ENCODE peak calls at places on chromosomes 7 and 10, in seven cellular contexts. One of them, this sample, is unnamed. For H3K4me1, the result is how much of the 10 kb centered on the place peaks cover.

GRCh38 chr10:117413928-117414618 is 38.8 kb upstream of the PDZD8 start:
- DNase-seq in CD4-positive, CD25-positive, alpha-beta regulatory T cell: no peak
- DNase-seq in mammary epithelial cell: peak
- DNase-seq in neural progenitor cell: no peak
- DNase-seq in adipocyte: no peak
- DNase-seq in Peyer's patch: no peak
- DNase-seq in endodermal cell: no peak
- DNase-seq in this sample: peak

GRCh38 chr10:15764867-15765454 is 45.2 kb upstream of the ITGA8 start:
- DNase-seq in CD4-positive, CD25-positive, alpha-beta regulatory T cell: no peak
- DNase-seq in mammary epithelial cell: no peak
- DNase-seq in neural progenitor cell: no peak
- DNase-seq in adipocyte: no peak
- DNase-seq in Peyer's patch: no peak
- DNase-seq in endodermal cell: no peak
- DNase-seq in this sample: no peak

GRCh38 chr7:124720195-124720594 is 45.4 kb downstream of the GPR37 start:
- DNase-seq in CD4-positive, CD25-positive, alpha-beta regulatory T cell: no peak
- DNase-seq in mammary epithelial cell: peak
- DNase-seq in neural progenitor cell: no peak
- DNase-seq in adipocyte: no peak
- DNase-seq in Peyer's patch: no peak
- DNase-seq in endodermal cell: no peak
- DNase-seq in this sample: no peak

GRCh38 chr7:109476409-109476808 is 906.7 kb downstream of the DNAJB9 start:
- DNase-seq in CD4-positive, CD25-positive, alpha-beta regulatory T cell: no peak
- DNase-seq in mammary epithelial cell: no peak
- DNase-seq in neural progenitor cell: no peak
- DNase-seq in adipocyte: no peak
- DNase-seq in Peyer's patch: no peak
- DNase-seq in endodermal cell: no peak
- DNase-seq in this sample: no peak

GRCh38 chr7:27434729-27435400 is 192.3 kb downstream of the EVX1 start:
- DNase-seq in CD4-positive, CD25-positive, alpha-beta regulatory T cell: no peak
- DNase-seq in mammary epithelial cell: no peak
- DNase-seq in neural progenitor cell: peak
- DNase-seq in adipocyte: no peak
- DNase-seq in Peyer's patch: no peak
- DNase-seq in endodermal cell: peak
- DNase-seq in this sample: peak

GRCh38 chr7:67019562-67020390 is 23.1 kb downstream of the TYW1 start:
- DNase-seq in CD4-positive, CD25-positive, alpha-beta regulatory T cell: no peak
- DNase-seq in mammary epithelial cell: peak
- DNase-seq in neural progenitor cell: no peak
- DNase-seq in adipocyte: no peak
- DNase-seq in Peyer's patch: no peak
- DNase-seq in endodermal cell: no peak
- DNase-seq in this sample: peak

GRCh38 chr10:75507469-75507868 is 76.0 kb downstream of the LRMDA start:
- DNase-seq in CD4-positive, CD25-positive, alpha-beta regulatory T cell: no peak
- DNase-seq in mammary epithelial cell: no peak
- DNase-seq in neural progenitor cell: no peak
- DNase-seq in adipocyte: no peak
- DNase-seq in Peyer's patch: no peak
- DNase-seq in endodermal cell: no peak
- DNase-seq in this sample: no peak

GRCh38 chr7:102981451-102981850 is 68.7 kb downstream of the LRRC17 start:
- DNase-seq in CD4-positive, CD25-positive, alpha-beta regulatory T cell: no peak
- DNase-seq in mammary epithelial cell: no peak
- DNase-seq in neural progenitor cell: no peak
- DNase-seq in adipocyte: no peak
- DNase-seq in Peyer's patch: no peak
- DNase-seq in endodermal cell: no peak
- DNase-seq in this sample: no peak

GRCh38 chr10:12400266-12400931 is 51.1 kb downstream of the CAMK1D start:
- DNase-seq in CD4-positive, CD25-positive, alpha-beta regulatory T cell: no peak
- DNase-seq in mammary epithelial cell: no peak
- DNase-seq in neural progenitor cell: no peak
- DNase-seq in adipocyte: no peak
- DNase-seq in Peyer's patch: peak
- DNase-seq in endodermal cell: no peak
- DNase-seq in this sample: no peak

GRCh38 chr10:78706986-78707500 is 361.7 kb upstream of the ZMIZ1 start:
- DNase-seq in CD4-positive, CD25-positive, alpha-beta regulatory T cell: no peak
- DNase-seq in mammary epithelial cell: no peak
- DNase-seq in neural progenitor cell: no peak
- DNase-seq in adipocyte: no peak
- DNase-seq in Peyer's patch: no peak
- DNase-seq in endodermal cell: no peak
- DNase-seq in this sample: no peak
- H3K4me1 ChIP-seq in CD4-positive, CD25-positive, alpha-beta regulatory T cell: under half
- H3K4me1 ChIP-seq in mammary epithelial cell: under half
- H3K4me1 ChIP-seq in neural progenitor cell: under half
- H3K4me1 ChIP-seq in adipocyte: under half
- H3K4me1 ChIP-seq in Peyer's patch: under half
- H3K4me1 ChIP-seq in endodermal cell: under half
- H3K4me1 ChIP-seq in this sample: under half

DNA sequence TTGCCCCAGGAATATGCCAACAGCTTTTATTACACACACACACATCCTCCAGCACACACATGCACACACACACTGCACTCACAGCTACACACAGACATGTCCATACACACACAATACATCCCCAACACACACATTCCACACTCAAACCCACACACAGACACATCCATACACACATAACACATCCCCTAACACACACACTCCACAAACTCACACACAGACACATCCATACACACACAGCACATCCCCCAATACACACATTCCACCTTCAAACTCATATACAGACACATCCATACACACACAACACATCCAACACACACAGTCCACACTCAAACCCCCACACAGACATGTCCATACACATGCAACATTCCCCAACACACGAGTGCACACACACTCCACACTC is 19.1 kb downstream of the SH3PXD2A start:
- DNase-seq in CD4-positive, CD25-positive, alpha-beta regulatory T cell: no peak
- DNase-seq in mammary epithelial cell: no peak
- DNase-seq in neural progenitor cell: no peak
- DNase-seq in adipocyte: no peak
- DNase-seq in Peyer's patch: no peak
- DNase-seq in endodermal cell: peak
- DNase-seq in this sample: no peak
- H3K4me1 ChIP-seq in CD4-positive, CD25-positive, alpha-beta regulatory T cell: under half
- H3K4me1 ChIP-seq in mammary epithelial cell: under half
- H3K4me1 ChIP-seq in neural progenitor cell: under half
- H3K4me1 ChIP-seq in adipocyte: under half
- H3K4me1 ChIP-seq in Peyer's patch: under half
- H3K4me1 ChIP-seq in endodermal cell: half or more
- H3K4me1 ChIP-seq in this sample: under half

DNA sequence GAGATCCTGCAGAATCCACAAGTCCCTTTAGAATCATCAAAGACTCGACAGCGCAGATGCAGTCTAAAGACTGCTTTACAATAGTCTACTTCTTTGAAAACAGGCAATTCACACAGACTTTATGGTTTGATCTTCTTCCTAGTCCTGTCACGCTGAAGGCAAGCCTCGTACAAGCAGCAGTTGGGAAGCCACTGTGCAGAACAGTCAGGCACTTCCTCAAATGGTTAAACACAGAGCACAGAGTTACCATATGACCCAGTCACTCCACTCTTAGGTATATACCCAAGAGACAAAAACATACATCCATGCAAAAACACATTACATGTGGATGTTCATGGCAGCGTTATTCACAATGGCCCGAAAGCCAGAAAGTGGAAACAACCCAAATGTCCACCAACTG is 41.4 kb downstream of the LRRC20 start:
- DNase-seq in CD4-positive, CD25-positive, alpha-beta regulatory T cell: no peak
- DNase-seq in mammary epithelial cell: no peak
- DNase-seq in neural progenitor cell: no peak
- DNase-seq in adipocyte: no peak
- DNase-seq in Peyer's patch: no peak
- DNase-seq in endodermal cell: no peak
- DNase-seq in this sample: no peak
- H3K4me1 ChIP-seq in CD4-positive, CD25-positive, alpha-beta regulatory T cell: under half
- H3K4me1 ChIP-seq in mammary epithelial cell: under half
- H3K4me1 ChIP-seq in neural progenitor cell: under half
- H3K4me1 ChIP-seq in adipocyte: under half
- H3K4me1 ChIP-seq in Peyer's patch: under half
- H3K4me1 ChIP-seq in endodermal cell: under half
- H3K4me1 ChIP-seq in this sample: under half

GRCh38 chr10:112389147-112389822 is 15.4 kb downstream of the ACSL5 start:
- DNase-seq in CD4-positive, CD25-positive, alpha-beta regulatory T cell: peak
- DNase-seq in mammary epithelial cell: peak
- DNase-seq in neural progenitor cell: no peak
- DNase-seq in adipocyte: no peak
- DNase-seq in Peyer's patch: peak
- DNase-seq in endodermal cell: peak
- DNase-seq in this sample: peak
- H3K4me1 ChIP-seq in CD4-positive, CD25-positive, alpha-beta regulatory T cell: under half
- H3K4me1 ChIP-seq in mammary epithelial cell: under half
- H3K4me1 ChIP-seq in neural progenitor cell: under half
- H3K4me1 ChIP-seq in adipocyte: under half
- H3K4me1 ChIP-seq in Peyer's patch: under half
- H3K4me1 ChIP-seq in endodermal cell: under half
- H3K4me1 ChIP-seq in this sample: under half

GRCh38 chr10:3848005-3848767 is 63.2 kb upstream of the KLF6 start:
- DNase-seq in CD4-positive, CD25-positive, alpha-beta regulatory T cell: no peak
- DNase-seq in mammary epithelial cell: peak
- DNase-seq in neural progenitor cell: no peak
- DNase-seq in adipocyte: peak
- DNase-seq in Peyer's patch: no peak
- DNase-seq in endodermal cell: no peak
- DNase-seq in this sample: peak

GRCh38 chr10:3853016-3853415 is 68.0 kb upstream of the KLF6 start:
- DNase-seq in CD4-positive, CD25-positive, alpha-beta regulatory T cell: no peak
- DNase-seq in mammary epithelial cell: no peak
- DNase-seq in neural progenitor cell: no peak
- DNase-seq in adipocyte: no peak
- DNase-seq in Peyer's patch: no peak
- DNase-seq in endodermal cell: no peak
- DNase-seq in this sample: no peak

GRCh38 chr10:3850999-3851937 is 66.3 kb upstream of the KLF6 start:
- DNase-seq in CD4-positive, CD25-positive, alpha-beta regulatory T cell: no peak
- DNase-seq in mammary epithelial cell: peak
- DNase-seq in neural progenitor cell: no peak
- DNase-seq in adipocyte: peak
- DNase-seq in Peyer's patch: no peak
- DNase-seq in endodermal cell: no peak
- DNase-seq in this sample: peak

GRCh38 chr10:3852147-3852904 is 67.3 kb upstream of the KLF6 start:
- DNase-seq in CD4-positive, CD25-positive, alpha-beta regulatory T cell: peak
- DNase-seq in mammary epithelial cell: peak
- DNase-seq in neural progenitor cell: no peak
- DNase-seq in adipocyte: peak
- DNase-seq in Peyer's patch: peak
- DNase-seq in endodermal cell: no peak
- DNase-seq in this sample: peak

DNA sequence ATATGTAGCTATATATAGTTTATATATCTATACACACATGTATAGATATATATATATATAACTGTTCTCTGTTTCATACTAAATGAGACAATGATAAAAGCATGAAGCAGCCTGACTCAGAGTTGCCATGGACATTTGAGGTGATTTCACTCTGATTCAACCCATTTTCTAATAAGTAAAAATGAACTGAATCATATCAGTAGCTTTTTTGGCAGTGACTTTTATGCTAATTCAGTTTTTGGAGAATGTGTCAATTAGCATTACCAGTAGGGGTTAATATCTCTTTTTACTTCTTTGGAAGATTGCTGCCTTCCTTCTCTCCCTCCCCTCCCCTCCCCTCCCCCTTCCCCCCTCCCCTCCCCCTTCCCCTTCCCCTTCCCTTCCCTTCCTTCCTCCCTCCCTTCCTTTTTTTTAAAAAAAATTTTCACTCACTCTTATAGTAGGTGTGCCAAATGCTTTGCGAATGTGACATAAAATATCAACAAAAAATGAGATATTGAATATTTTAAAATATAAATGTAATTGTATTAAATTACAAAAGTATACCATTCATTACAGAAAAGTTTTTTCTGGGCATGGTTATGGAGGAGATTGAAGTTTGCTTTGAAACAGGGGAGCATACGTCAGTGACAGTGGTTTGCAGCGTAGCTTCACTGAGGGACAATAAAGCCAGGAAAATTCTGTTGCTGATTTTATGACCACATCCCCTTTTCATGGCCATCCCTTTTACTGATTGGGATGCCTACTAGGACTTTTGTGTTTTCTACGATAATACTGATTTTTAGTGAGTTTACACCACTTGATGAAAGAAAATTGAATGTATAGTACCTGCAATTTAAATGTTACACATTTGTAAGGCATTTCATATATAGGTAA is 64.0 kb upstream of the KLF6 start:
- DNase-seq in CD4-positive, CD25-positive, alpha-beta regulatory T cell: no peak
- DNase-seq in mammary epithelial cell: peak
- DNase-seq in neural progenitor cell: no peak
- DNase-seq in adipocyte: peak
- DNase-seq in Peyer's patch: no peak
- DNase-seq in endodermal cell: no peak
- DNase-seq in this sample: peak
- H3K4me1 ChIP-seq in CD4-positive, CD25-positive, alpha-beta regulatory T cell: under half
- H3K4me1 ChIP-seq in mammary epithelial cell: under half
- H3K4me1 ChIP-seq in neural progenitor cell: under half
- H3K4me1 ChIP-seq in adipocyte: under half
- H3K4me1 ChIP-seq in Peyer's patch: under half
- H3K4me1 ChIP-seq in endodermal cell: under half
- H3K4me1 ChIP-seq in this sample: under half

GRCh38 chr7:44882899-44883298 is 2.4 kb downstream of the PURB start:
- DNase-seq in CD4-positive, CD25-positive, alpha-beta regulatory T cell: no peak
- DNase-seq in mammary epithelial cell: no peak
- DNase-seq in neural progenitor cell: no peak
- DNase-seq in adipocyte: peak
- DNase-seq in Peyer's patch: no peak
- DNase-seq in endodermal cell: no peak
- DNase-seq in this sample: peak
- H3K4me1 ChIP-seq in CD4-positive, CD25-positive, alpha-beta regulatory T cell: half or more
- H3K4me1 ChIP-seq in mammary epithelial cell: under half
- H3K4me1 ChIP-seq in neural progenitor cell: under half
- H3K4me1 ChIP-seq in adipocyte: half or more
- H3K4me1 ChIP-seq in Peyer's patch: under half
- H3K4me1 ChIP-seq in endodermal cell: under half
- H3K4me1 ChIP-seq in this sample: under half

GRCh38 chr7:76356823-76357222 is 2.0 kb downstream of the YWHAG start:
- DNase-seq in CD4-positive, CD25-positive, alpha-beta regulatory T cell: no peak
- DNase-seq in mammary epithelial cell: peak
- DNase-seq in neural progenitor cell: peak
- DNase-seq in adipocyte: peak
- DNase-seq in Peyer's patch: no peak
- DNase-seq in endodermal cell: no peak
- DNase-seq in this sample: peak

GRCh38 chr7:76354516-76354915 is 4.3 kb downstream of the YWHAG start:
- DNase-seq in CD4-positive, CD25-positive, alpha-beta regulatory T cell: no peak
- DNase-seq in mammary epithelial cell: no peak
- DNase-seq in neural progenitor cell: no peak
- DNase-seq in adipocyte: no peak
- DNase-seq in Peyer's patch: no peak
- DNase-seq in endodermal cell: no peak
- DNase-seq in this sample: no peak

GRCh38 chr7:76354981-76355730 is 3.6 kb downstream of the YWHAG start:
- DNase-seq in CD4-positive, CD25-positive, alpha-beta regulatory T cell: no peak
- DNase-seq in mammary epithelial cell: no peak
- DNase-seq in neural progenitor cell: no peak
- DNase-seq in adipocyte: no peak
- DNase-seq in Peyer's patch: no peak
- DNase-seq in endodermal cell: no peak
- DNase-seq in this sample: no peak

GRCh38 chr7:76357379-76358052 is 1.3 kb downstream of the YWHAG start:
- DNase-seq in CD4-positive, CD25-positive, alpha-beta regulatory T cell: no peak
- DNase-seq in mammary epithelial cell: no peak
- DNase-seq in neural progenitor cell: no peak
- DNase-seq in adipocyte: peak
- DNase-seq in Peyer's patch: no peak
- DNase-seq in endodermal cell: no peak
- DNase-seq in this sample: peak

GRCh38 chr7:76356115-76356514 is 2.7 kb downstream of the YWHAG start:
- DNase-seq in CD4-positive, CD25-positive, alpha-beta regulatory T cell: no peak
- DNase-seq in mammary epithelial cell: no peak
- DNase-seq in neural progenitor cell: no peak
- DNase-seq in adipocyte: no peak
- DNase-seq in Peyer's patch: no peak
- DNase-seq in endodermal cell: no peak
- DNase-seq in this sample: peak
- H3K4me1 ChIP-seq in CD4-positive, CD25-positive, alpha-beta regulatory T cell: under half
- H3K4me1 ChIP-seq in mammary epithelial cell: under half
- H3K4me1 ChIP-seq in neural progenitor cell: under half
- H3K4me1 ChIP-seq in adipocyte: half or more
- H3K4me1 ChIP-seq in Peyer's patch: under half
- H3K4me1 ChIP-seq in endodermal cell: under half
- H3K4me1 ChIP-seq in this sample: under half

This sample was measured in GM23248.